ENCODE peak calls at places on chromosomes 5 and 9, in seven cellular contexts. I is heart right ventricle, U is upper lobe of right lung, Q is lung, D is right lobe of liver, F is nephron progenitor cell, S is AG09309. A is an unnamed sample.

GRCh38 chr5:132406144-132406783 is 36.8 kb downstream of the SLC22A5 start:
- DNase-seq in F (no peak), S (no peak), Q (no peak), D (no peak), U (no peak), I (no peak), A (no peak)

GRCh38 chr5:136511046-136511445 is 145.7 kb upstream of the TRPC7 start:
- DNase-seq in S (no peak), F (no peak), I (no peak), U (no peak), Q (no peak), D (no peak), A (no peak)

GRCh38 chr5:79702606-79703380 is 13.2 kb downstream of the CMYA5 start:
- DNase-seq in S (peak), I (no peak), D (no peak), Q (no peak), F (peak), U (no peak), A (peak)

GRCh38 chr5:168347786-168348414 is 56.5 kb downstream of the WWC1 start:
- DNase-seq in D (no peak), F (no peak), S (no peak), U (no peak), I (no peak), Q (no peak), A (no peak)

GRCh38 chr9:114735732-114736131 is 53.7 kb upstream of the TEX48 start:
- DNase-seq in D (no peak), I (no peak), F (no peak), Q (no peak), S (no peak), U (no peak), A (peak)

GRCh38 chr9:105355810-105356209 is 92.0 kb upstream of the FSD1L start:
- DNase-seq in U (no peak), S (no peak), F (no peak), D (no peak), Q (no peak), I (no peak), A (peak)

GRCh38 chr9:89606567-89607311 is 1.9 kb downstream of the GADD45G start:
- DNase-seq in D (peak), Q (peak), U (peak), F (peak), S (no peak), I (peak), A (peak)

GRCh38 chr5:128778474-128778873 is 186.8 kb upstream of the SLC27A6 start:
- DNase-seq in F (no peak), I (no peak), Q (no peak), D (no peak), S (no peak), U (no peak), A (peak)

GRCh38 chr9:14433841-14434511 is 120.0 kb upstream of the NFIB start:
- DNase-seq in F (no peak), U (no peak), D (no peak), Q (no peak), I (peak), S (no peak), A (peak)

GRCh38 chr9:134061688-134062371 is 6.0 kb downstream of the BRD3 start:
- DNase-seq in U (peak), I (no peak), D (no peak), S (no peak), F (no peak), Q (no peak), A (no peak)

GRCh38 chr9:88396836-88397577 is 8.8 kb downstream of the SPIN1 start:
- DNase-seq in Q (no peak), D (no peak), I (no peak), U (no peak), F (no peak), S (no peak), A (peak)

GRCh38 chr5:140796718-140797095 is 2.1 kb downstream of the PCDHA2 start:
- DNase-seq in D (no peak), F (no peak), U (no peak), S (no peak), I (no peak), Q (no peak), A (no peak)

GRCh38 chr5:156835905-156836304 is 14.2 kb upstream of the PPP1R2B start:
- DNase-seq in U (no peak), F (no peak), D (no peak), Q (no peak), I (no peak), S (no peak), A (no peak)
- TF ChIP-seq CTCF in U (peak), F (no peak), D (peak), Q (no peak), I (no peak), S (no peak), A (no peak)

GRCh38 chr9:120221844-120222243 is 358.1 kb downstream of the CDK5RAP2 start:
- DNase-seq in D (no peak), I (no peak), U (no peak), F (no peak), S (no peak), Q (no peak), A (no peak)
- TF ChIP-seq CTCF in D (no peak), I (no peak), U (no peak), F (no peak), S (no peak), Q (no peak), A (no peak)

GRCh38 chr9:107815782-107816181 is 326.2 kb upstream of the KLF4 start:
- DNase-seq in S (no peak), U (no peak), Q (no peak), I (no peak), F (no peak), D (no peak), A (no peak)

GRCh38 chr9:107809859-107810492 is 320.4 kb upstream of the KLF4 start:
- DNase-seq in I (no peak), F (no peak), S (no peak), Q (no peak), U (no peak), D (no peak), A (no peak)

GRCh38 chr9:107816187-107817021 is 326.8 kb upstream of the KLF4 start:
- DNase-seq in S (no peak), Q (no peak), F (no peak), U (no peak), I (no peak), D (no peak), A (peak)

GRCh38 chr9:107810493-107810931 is 320.9 kb upstream of the KLF4 start:
- DNase-seq in S (no peak), F (no peak), Q (no peak), D (no peak), U (peak), I (no peak), A (peak)

GRCh38 chr9:107813287-107813686 is 323.7 kb upstream of the KLF4 start:
- DNase-seq in U (no peak), Q (no peak), F (no peak), D (no peak), S (no peak), I (no peak), A (no peak)
- TF ChIP-seq CTCF in U (no peak), Q (no peak), F (no peak), D (no peak), S (no peak), I (no peak), A (no peak)

GRCh38 chr5:177578331-177578730 is 13.7 kb upstream of the TMED9 start:
- DNase-seq in F (no peak), U (no peak), D (no peak), S (no peak), Q (no peak), I (no peak), A (no peak)

GRCh38 chr5:177575488-177575887 is 16.5 kb upstream of the TMED9 start:
- DNase-seq in I (no peak), F (no peak), Q (no peak), U (no peak), S (no peak), D (no peak), A (no peak)

GRCh38 chr5:177576169-177576568 is 15.8 kb upstream of the TMED9 start:
- DNase-seq in F (no peak), Q (no peak), S (no peak), D (no peak), U (no peak), I (no peak), A (no peak)
- TF ChIP-seq CTCF in F (no peak), Q (no peak), S (no peak), D (no peak), U (no peak), I (no peak), A (no peak)

GRCh38 chr5:112210430-112211005 is 208.6 kb downstream of the EPB41L4A start:
- DNase-seq in Q (peak), F (peak), S (no peak), I (no peak), U (no peak), D (no peak), A (peak)
- TF ChIP-seq CTCF in Q (peak), F (peak), S (peak), I (peak), U (peak), D (peak), A (peak)

GRCh38 chr9:19199012-19199411 is 31.5 kb upstream of the DENND4C start:
- DNase-seq in D (no peak), I (no peak), Q (no peak), S (no peak), F (no peak), U (no peak), A (no peak)
- TF ChIP-seq CTCF in D (no peak), I (no peak), Q (no peak), S (no peak), F (no peak), U (no peak), A (no peak)

GRCh38 chr9:111036068-111036789 is 2.0 kb downstream of the LPAR1 start:
- DNase-seq in U (peak), I (peak), F (peak), D (no peak), S (no peak), Q (peak), A (peak)
- TF ChIP-seq CTCF in U (peak), I (no peak), F (peak), D (peak), S (peak), Q (peak), A (peak)

A was measured in fibroblast of mammary gland.